ENCODE peak calls at places on chromosomes 13 and 19, in five cellular contexts. S is GM23248, T is SK-N-SH, D is GM23338, B is OCI-LY7. I is an unnamed sample.

GRCh38 chr19:34596115-34596514 is 80.8 kb downstream of the SCGB2B2 start:
- DNase-seq in S (no peak), T (no peak), D (no peak), B (no peak), I (no peak)

GRCh38 chr19:48867119-48867921 is 1.1 kb downstream of the PLEKHA4 start:
- DNase-seq in S (peak), T (no peak), D (no peak), B (no peak), I (no peak)

GRCh38 chr13:96229356-96229755 is 139.4 kb downstream of the HS6ST3 start:
- DNase-seq in S (peak), T (peak), D (peak), B (peak), I (peak)

GRCh38 chr13:80341098-80341701 is at the start of gene SPRY2:
- DNase-seq in S (peak), T (peak), D (peak), B (no peak), I (peak)

GRCh38 chr13:74132152-74132767 is 1.9 kb downstream of the KLF12 start:
- DNase-seq in S (peak), T (no peak), D (peak), B (peak), I (peak)

GRCh38 chr13:42780044-42780443 is 1.3 kb upstream of the FAM216B start:
- DNase-seq in S (no peak), T (no peak), D (no peak), B (no peak), I (no peak)

GRCh38 chr19:4376245-4376990 is 23.9 kb downstream of the SH3GL1 start:
- DNase-seq in S (no peak), T (no peak), D (peak), B (no peak), I (no peak)

GRCh38 chr19:50708179-50708879 is 11.3 kb downstream of the SHANK1 start:
- DNase-seq in S (no peak), T (no peak), D (no peak), B (no peak), I (no peak)

GRCh38 chr13:114090476-114090875 is 41.9 kb downstream of the RASA3 start:
- DNase-seq in S (no peak), T (no peak), D (no peak), B (no peak), I (no peak)

GRCh38 chr13:111429064-111429558 is 108.7 kb downstream of the TEX29 start:
- DNase-seq in S (peak), T (peak), D (peak), B (peak), I (peak)

GRCh38 chr19:48926909-48927308 is 6.6 kb upstream of the DHDH start:
- DNase-seq in S (peak), T (no peak), D (no peak), B (no peak), I (no peak)

GRCh38 chr13:53778937-53779336 is 750.3 kb downstream of the OLFM4 start:
- DNase-seq in S (no peak), T (no peak), D (peak), B (no peak), I (no peak)

GRCh38 chr13:19726611-19727010 is 56.1 kb downstream of the PSPC1 start:
- DNase-seq in S (peak), T (no peak), D (no peak), B (no peak), I (no peak)

GRCh38 chr13:113935523-113935922 is 38.4 kb downstream of the C13orf46 start:
- DNase-seq in S (no peak), T (peak), D (no peak), B (no peak), I (peak)

GRCh38 chr19:18060472-18060871 is 26.3 kb downstream of the IL12RB1 start:
- DNase-seq in S (no peak), T (peak), D (peak), B (no peak), I (no peak)

GRCh38 chr13:33206425-33206824 is 79.1 kb downstream of the STARD13 start:
- DNase-seq in S (peak), T (no peak), D (no peak), B (no peak), I (no peak)

GRCh38 chr19:21482863-21483276 is 22.5 kb upstream of the ZNF429 start:
- DNase-seq in S (peak), T (peak), D (peak), B (peak), I (peak)

DNA sequence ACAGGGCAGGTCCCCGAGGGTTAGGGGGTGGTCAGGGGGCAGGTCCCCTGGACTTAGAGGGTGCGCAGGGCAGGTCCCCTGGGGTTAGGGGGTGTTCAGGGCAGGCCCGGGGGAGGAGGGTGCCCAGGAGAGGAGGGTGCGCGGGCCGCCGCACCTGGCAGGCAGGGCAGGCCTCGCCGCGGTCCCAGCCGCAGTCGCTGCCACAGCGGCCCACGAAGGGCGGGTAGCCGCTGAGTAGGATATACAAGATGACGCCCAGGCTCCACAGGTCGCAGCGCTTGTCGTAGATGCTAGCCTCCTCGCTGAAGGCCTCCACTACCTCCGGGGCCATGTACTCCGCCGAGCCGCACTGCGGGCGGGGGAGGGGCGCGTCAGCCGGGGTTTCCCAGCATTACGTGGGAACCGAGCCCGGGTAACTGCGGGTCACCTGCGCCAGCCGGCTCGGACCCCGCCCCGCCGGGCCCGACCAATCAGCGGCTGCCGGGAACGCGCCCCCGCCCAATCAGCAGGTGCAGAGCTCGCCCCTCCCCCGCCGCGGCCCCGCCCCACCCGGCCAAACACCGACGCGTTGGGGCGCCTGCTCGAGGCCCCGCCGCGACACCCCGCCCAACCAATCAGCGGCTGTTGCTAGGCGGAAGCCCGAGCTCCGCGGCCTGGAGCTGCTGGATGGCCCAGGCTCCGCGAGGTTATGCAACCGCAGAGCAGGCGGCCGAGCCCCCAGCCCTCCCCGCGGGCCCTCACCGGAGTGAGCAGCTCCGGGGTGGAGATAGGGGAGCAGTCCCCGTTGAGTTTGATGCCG is 9.2 kb downstream of the MKNK2 start:
- DNase-seq in S (peak), T (peak), D (peak), B (peak), I (peak)
- TF ChIP-seq EZH2phosphoT487 in S (no peak), T (no peak), D (no peak), B (no peak), I (no peak)

DNA sequence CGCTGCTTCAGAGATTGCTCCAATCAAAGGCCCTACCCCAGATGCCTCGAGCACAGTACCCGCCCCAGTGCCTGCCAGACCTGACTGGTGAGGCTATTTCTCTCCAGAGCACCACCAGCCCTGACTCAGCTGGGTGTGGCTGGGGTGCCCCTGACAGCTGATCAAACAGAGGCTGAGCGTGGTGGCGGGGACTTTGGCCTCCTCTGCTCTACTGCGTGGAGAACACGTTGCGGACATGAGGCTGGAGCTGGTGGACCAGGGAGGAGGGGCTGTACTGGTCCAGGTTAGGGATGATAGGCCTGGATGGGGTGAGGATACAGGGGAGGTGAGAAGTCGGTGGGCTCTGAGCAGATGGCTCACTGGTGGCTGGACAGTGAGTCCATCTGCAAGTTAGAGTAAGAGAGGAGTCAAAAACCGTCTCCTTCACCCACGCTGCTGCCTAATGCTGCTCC is 3.5 kb upstream of the DOCK6 start:
- DNase-seq in S (peak), T (no peak), D (no peak), B (no peak), I (no peak)
- TF ChIP-seq EZH2phosphoT487 in S (no peak), T (no peak), D (no peak), B (no peak), I (no peak)

DNA sequence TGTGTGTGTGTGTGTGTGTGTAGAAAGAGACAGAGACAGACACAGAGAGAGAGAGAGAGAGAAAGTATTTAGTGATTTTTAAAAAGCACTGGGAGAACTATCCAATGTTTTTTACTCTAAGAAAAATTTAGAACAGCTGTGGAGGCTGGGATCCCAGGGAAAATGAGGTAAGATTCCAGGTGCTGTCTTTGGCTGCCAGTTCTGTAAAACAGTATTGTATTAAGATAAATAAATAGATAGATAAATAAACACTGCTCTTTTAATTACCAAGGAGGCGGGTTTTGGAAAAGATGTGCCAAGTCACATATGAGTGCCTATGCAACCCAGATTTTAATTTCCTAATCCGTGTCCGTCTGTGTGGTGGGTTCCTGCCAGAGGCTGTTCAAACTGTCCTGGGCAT is 270.8 kb upstream of the DACH1 start:
- DNase-seq in S (no peak), T (no peak), D (no peak), B (no peak), I (no peak)
- TF ChIP-seq EZH2phosphoT487 in S (no peak), T (no peak), D (no peak), B (no peak), I (no peak)

DNA sequence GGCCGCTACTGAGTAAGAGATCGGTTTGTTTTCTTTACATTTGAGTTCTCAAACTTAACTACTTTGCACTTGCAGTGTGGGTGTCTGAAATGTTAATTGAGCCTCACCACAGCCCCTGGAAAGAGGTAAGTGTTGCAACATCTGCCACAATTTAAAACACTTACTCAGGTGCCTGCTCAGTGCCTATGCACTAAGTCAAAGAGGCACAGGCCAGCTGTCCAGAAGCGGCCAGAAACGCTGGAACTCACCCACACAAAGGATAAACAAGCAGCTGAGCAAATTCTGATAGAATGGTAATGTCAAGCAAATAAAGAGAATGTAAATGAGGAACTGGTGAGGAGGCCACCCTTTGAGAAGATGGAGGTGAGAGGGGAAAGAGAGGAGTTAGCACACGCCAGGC is 67.8 kb upstream of the SERP2 start:
- DNase-seq in S (peak), T (no peak), D (peak), B (no peak), I (peak)
- TF ChIP-seq EZH2phosphoT487 in S (no peak), T (no peak), D (no peak), B (no peak), I (no peak)